ENCODE peak calls at places on chromosomes 2 and 18, in seven cellular contexts. One of them, this sample, is unnamed.

GRCh38 chr2:227884511-227884947 is 13.1 kb downstream of the DAW1 start:
- DNase-seq in GM10248: peak; percentile 76
- DNase-seq in breast epithelium: peak; percentile 62
- DNase-seq in heart right ventricle: peak; percentile 62
- DNase-seq in fibroblast of lung: peak; percentile 72
- DNase-seq in suprapubic skin: no peak
- DNase-seq in tibial artery: peak; percentile 68
- DNase-seq in this sample: peak; percentile 77

GRCh38 chr2:105786231-105787230 is 41.8 kb downstream of the NCK2 start:
- DNase-seq in breast epithelium: no peak
- DNase-seq in heart right ventricle: no peak
- DNase-seq in fibroblast of lung: no peak
- DNase-seq in suprapubic skin: no peak
- DNase-seq in GM10248: no peak
- DNase-seq in tibial artery: no peak
- DNase-seq in this sample: no peak

GRCh38 chr18:44321868-44322590 is 358.7 kb upstream of the SETBP1 start:
- DNase-seq in heart right ventricle: no peak
- DNase-seq in breast epithelium: no peak
- DNase-seq in tibial artery: no peak
- DNase-seq in fibroblast of lung: no peak
- DNase-seq in suprapubic skin: no peak
- DNase-seq in GM10248: no peak
- DNase-seq in this sample: no peak

GRCh38 chr2:230312638-230313037 is 14.4 kb upstream of the SP140L start:
- DNase-seq in heart right ventricle: no peak
- DNase-seq in GM10248: no peak
- DNase-seq in tibial artery: no peak
- DNase-seq in fibroblast of lung: no peak
- DNase-seq in suprapubic skin: no peak
- DNase-seq in breast epithelium: no peak
- DNase-seq in this sample: no peak

GRCh38 chr2:233976690-233977294 is 59.6 kb downstream of the TRPM8 start:
- DNase-seq in GM10248: peak; percentile 32
- DNase-seq in fibroblast of lung: peak; percentile 87
- DNase-seq in tibial artery: no peak
- DNase-seq in suprapubic skin: no peak
- DNase-seq in breast epithelium: no peak
- DNase-seq in heart right ventricle: no peak
- DNase-seq in this sample: peak; percentile 49

GRCh38 chr2:239916205-239917127 is 108.7 kb downstream of the NDUFA10 start:
- DNase-seq in tibial artery: no peak
- DNase-seq in GM10248: no peak
- DNase-seq in fibroblast of lung: no peak
- DNase-seq in suprapubic skin: peak; percentile 43
- DNase-seq in heart right ventricle: no peak
- DNase-seq in breast epithelium: no peak
- DNase-seq in this sample: no peak

GRCh38 chr2:20012282-20013060 is at the start of gene MATN3:
- DNase-seq in tibial artery: no peak
- DNase-seq in GM10248: peak; percentile 45
- DNase-seq in fibroblast of lung: peak; percentile 20
- DNase-seq in heart right ventricle: peak; percentile 49
- DNase-seq in breast epithelium: peak; percentile 52
- DNase-seq in suprapubic skin: peak; percentile 64
- DNase-seq in this sample: peak; percentile 64

GRCh38 chr18:58388736-58389135 is 240.2 kb downstream of the ALPK2 start:
- DNase-seq in tibial artery: no peak
- DNase-seq in heart right ventricle: no peak
- DNase-seq in suprapubic skin: no peak
- DNase-seq in breast epithelium: no peak
- DNase-seq in fibroblast of lung: no peak
- DNase-seq in GM10248: no peak
- DNase-seq in this sample: no peak

GRCh38 chr2:38731684-38732221 is 19.4 kb downstream of the SRSF7 start:
- DNase-seq in tibial artery: peak; percentile 19
- DNase-seq in GM10248: no peak
- DNase-seq in suprapubic skin: peak; percentile 33
- DNase-seq in breast epithelium: no peak
- DNase-seq in fibroblast of lung: no peak
- DNase-seq in heart right ventricle: no peak
- DNase-seq in this sample: no peak

GRCh38 chr2:173347305-173348168 is 7.1 kb upstream of the CDCA7 start:
- DNase-seq in fibroblast of lung: no peak
- DNase-seq in tibial artery: no peak
- DNase-seq in heart right ventricle: no peak
- DNase-seq in GM10248: no peak
- DNase-seq in breast epithelium: no peak
- DNase-seq in suprapubic skin: no peak
- DNase-seq in this sample: peak; percentile 29

GRCh38 chr2:210663574-210663973 is 107.2 kb downstream of the CPS1 start:
- DNase-seq in tibial artery: no peak
- DNase-seq in suprapubic skin: no peak
- DNase-seq in breast epithelium: no peak
- DNase-seq in fibroblast of lung: peak; percentile 22
- DNase-seq in GM10248: no peak
- DNase-seq in heart right ventricle: no peak
- DNase-seq in this sample: no peak

GRCh38 chr2:43057742-43058706 is 168.4 kb downstream of the ZFP36L2 start:
- DNase-seq in fibroblast of lung: no peak
- DNase-seq in heart right ventricle: no peak
- DNase-seq in tibial artery: no peak
- DNase-seq in breast epithelium: no peak
- DNase-seq in suprapubic skin: peak; percentile 44
- DNase-seq in GM10248: no peak
- DNase-seq in this sample: no peak

GRCh38 chr2:191245869-191246531 is 796 bp downstream of the MYO1B start:
- DNase-seq in fibroblast of lung: peak; percentile 67
- DNase-seq in suprapubic skin: peak; percentile 84
- DNase-seq in tibial artery: peak; percentile 41
- DNase-seq in heart right ventricle: peak; percentile 69
- DNase-seq in GM10248: peak; percentile 23
- DNase-seq in breast epithelium: peak; percentile 59
- DNase-seq in this sample: peak; percentile 17

GRCh38 chr2:9488583-9489547 is 14.5 kb downstream of the IAH1 start:
- DNase-seq in tibial artery: no peak
- DNase-seq in GM10248: no peak
- DNase-seq in heart right ventricle: no peak
- DNase-seq in fibroblast of lung: peak; percentile 26
- DNase-seq in breast epithelium: no peak
- DNase-seq in suprapubic skin: no peak
- DNase-seq in this sample: no peak

GRCh38 chr2:120596990-120597594 is 138.6 kb upstream of the GLI2 start:
- DNase-seq in tibial artery: peak; percentile 87
- DNase-seq in fibroblast of lung: peak; percentile 90
- DNase-seq in suprapubic skin: peak; percentile 90
- DNase-seq in heart right ventricle: peak; percentile 41
- DNase-seq in GM10248: no peak
- DNase-seq in breast epithelium: no peak
- DNase-seq in this sample: no peak

GRCh38 chr2:120520929-120521912 is 175.3 kb downstream of the INHBB start:
- DNase-seq in fibroblast of lung: peak; percentile 43
- DNase-seq in breast epithelium: peak; percentile 74
- DNase-seq in GM10248: peak; percentile 41
- DNase-seq in heart right ventricle: no peak
- DNase-seq in tibial artery: no peak
- DNase-seq in suprapubic skin: no peak
- DNase-seq in this sample: peak; percentile 37

GRCh38 chr2:189179607-189179979 is at the start of gene COL5A2:
- DNase-seq in heart right ventricle: no peak
- DNase-seq in fibroblast of lung: peak; percentile 95
- DNase-seq in breast epithelium: no peak
- DNase-seq in GM10248: no peak
- DNase-seq in suprapubic skin: peak; percentile 60
- DNase-seq in tibial artery: peak; percentile 66
- DNase-seq in this sample: no peak

DNA sequence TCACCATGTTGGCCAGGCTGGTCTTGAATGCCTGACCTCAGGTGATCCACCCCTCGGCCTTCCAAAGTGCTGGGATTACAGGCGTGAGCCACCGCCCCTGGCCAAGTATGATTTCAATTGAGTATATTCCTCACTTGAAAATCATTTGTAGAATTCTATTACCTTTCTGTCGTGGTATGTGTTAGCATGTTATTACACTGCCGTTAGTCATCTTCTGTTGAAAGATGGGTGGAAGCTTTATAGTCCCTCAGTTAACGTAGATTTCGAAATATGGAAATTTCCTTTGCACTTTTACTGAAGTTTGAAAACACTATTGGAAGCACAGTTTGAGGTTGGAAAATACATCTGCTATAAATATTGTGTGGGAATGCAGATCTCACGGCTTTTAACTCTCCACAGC is 14.7 kb downstream of the NIFK start:
- DNase-seq in heart right ventricle: no peak
- DNase-seq in breast epithelium: no peak
- DNase-seq in suprapubic skin: no peak
- DNase-seq in GM10248: no peak
- DNase-seq in tibial artery: no peak
- DNase-seq in fibroblast of lung: peak; percentile 78
- DNase-seq in this sample: no peak
- TF ChIP-seq CTCF in heart right ventricle: no peak
- TF ChIP-seq CTCF in breast epithelium: no peak
- TF ChIP-seq CTCF in suprapubic skin: no peak
- TF ChIP-seq CTCF in GM10248: no peak
- TF ChIP-seq CTCF in tibial artery: no peak
- TF ChIP-seq CTCF in fibroblast of lung: no peak
- TF ChIP-seq CTCF in this sample: no peak

GRCh38 chr2:207710814-207711740 is at the start of gene CCNYL1:
- DNase-seq in GM10248: peak; percentile 100
- DNase-seq in fibroblast of lung: peak; percentile 99
- DNase-seq in suprapubic skin: peak; percentile 99
- DNase-seq in tibial artery: peak; percentile 98
- DNase-seq in breast epithelium: peak; percentile 99
- DNase-seq in heart right ventricle: peak; percentile 99
- DNase-seq in this sample: peak; percentile 99
- TF ChIP-seq CTCF in GM10248: no peak
- TF ChIP-seq CTCF in fibroblast of lung: peak; percentile 11
- TF ChIP-seq CTCF in suprapubic skin: peak; percentile 50
- TF ChIP-seq CTCF in tibial artery: peak; percentile 54
- TF ChIP-seq CTCF in breast epithelium: peak; percentile 54
- TF ChIP-seq CTCF in heart right ventricle: peak; percentile 49
- TF ChIP-seq CTCF in this sample: no peak

GRCh38 chr18:78074400-78075020 is 824.9 kb downstream of the GALR1 start:
- DNase-seq in suprapubic skin: no peak
- DNase-seq in heart right ventricle: no peak
- DNase-seq in fibroblast of lung: no peak
- DNase-seq in tibial artery: no peak
- DNase-seq in GM10248: no peak
- DNase-seq in breast epithelium: no peak
- DNase-seq in this sample: no peak
- TF ChIP-seq CTCF in suprapubic skin: no peak
- TF ChIP-seq CTCF in heart right ventricle: peak; percentile 10
- TF ChIP-seq CTCF in fibroblast of lung: no peak
- TF ChIP-seq CTCF in tibial artery: no peak
- TF ChIP-seq CTCF in GM10248: no peak
- TF ChIP-seq CTCF in breast epithelium: no peak
- TF ChIP-seq CTCF in this sample: no peak

GRCh38 chr2:14387332-14387731 is 245.2 kb upstream of the LRATD1 start:
- DNase-seq in tibial artery: no peak
- DNase-seq in suprapubic skin: no peak
- DNase-seq in breast epithelium: no peak
- DNase-seq in fibroblast of lung: no peak
- DNase-seq in GM10248: no peak
- DNase-seq in heart right ventricle: no peak
- DNase-seq in this sample: no peak

GRCh38 chr2:14388724-14389123 is 243.8 kb upstream of the LRATD1 start:
- DNase-seq in fibroblast of lung: no peak
- DNase-seq in heart right ventricle: no peak
- DNase-seq in tibial artery: no peak
- DNase-seq in suprapubic skin: no peak
- DNase-seq in breast epithelium: no peak
- DNase-seq in GM10248: no peak
- DNase-seq in this sample: no peak

GRCh38 chr2:14385043-14385442 is 247.5 kb upstream of the LRATD1 start:
- DNase-seq in tibial artery: no peak
- DNase-seq in GM10248: no peak
- DNase-seq in fibroblast of lung: no peak
- DNase-seq in suprapubic skin: no peak
- DNase-seq in breast epithelium: no peak
- DNase-seq in heart right ventricle: no peak
- DNase-seq in this sample: no peak
- TF ChIP-seq CTCF in tibial artery: no peak
- TF ChIP-seq CTCF in GM10248: no peak
- TF ChIP-seq CTCF in fibroblast of lung: no peak
- TF ChIP-seq CTCF in suprapubic skin: no peak
- TF ChIP-seq CTCF in breast epithelium: no peak
- TF ChIP-seq CTCF in heart right ventricle: no peak
- TF ChIP-seq CTCF in this sample: no peak

GRCh38 chr2:28169492-28169891 is 223.2 kb upstream of the FOSL2 start:
- DNase-seq in breast epithelium: no peak
- DNase-seq in fibroblast of lung: no peak
- DNase-seq in heart right ventricle: no peak
- DNase-seq in suprapubic skin: no peak
- DNase-seq in tibial artery: no peak
- DNase-seq in GM10248: no peak
- DNase-seq in this sample: no peak

GRCh38 chr2:28172114-28172898 is 220.4 kb upstream of the FOSL2 start:
- DNase-seq in breast epithelium: no peak
- DNase-seq in tibial artery: no peak
- DNase-seq in suprapubic skin: no peak
- DNase-seq in heart right ventricle: no peak
- DNase-seq in GM10248: no peak
- DNase-seq in fibroblast of lung: peak; percentile 61
- DNase-seq in this sample: no peak

GRCh38 chr2:28165087-28165652 is 227.5 kb upstream of the FOSL2 start:
- DNase-seq in heart right ventricle: no peak
- DNase-seq in breast epithelium: no peak
- DNase-seq in GM10248: no peak
- DNase-seq in tibial artery: no peak
- DNase-seq in fibroblast of lung: peak; percentile 15
- DNase-seq in suprapubic skin: no peak
- DNase-seq in this sample: no peak

GRCh38 chr2:28166956-28167355 is 225.7 kb upstream of the FOSL2 start:
- DNase-seq in suprapubic skin: no peak
- DNase-seq in GM10248: no peak
- DNase-seq in fibroblast of lung: peak; percentile 31
- DNase-seq in heart right ventricle: no peak
- DNase-seq in breast epithelium: no peak
- DNase-seq in tibial artery: no peak
- DNase-seq in this sample: no peak

DNA sequence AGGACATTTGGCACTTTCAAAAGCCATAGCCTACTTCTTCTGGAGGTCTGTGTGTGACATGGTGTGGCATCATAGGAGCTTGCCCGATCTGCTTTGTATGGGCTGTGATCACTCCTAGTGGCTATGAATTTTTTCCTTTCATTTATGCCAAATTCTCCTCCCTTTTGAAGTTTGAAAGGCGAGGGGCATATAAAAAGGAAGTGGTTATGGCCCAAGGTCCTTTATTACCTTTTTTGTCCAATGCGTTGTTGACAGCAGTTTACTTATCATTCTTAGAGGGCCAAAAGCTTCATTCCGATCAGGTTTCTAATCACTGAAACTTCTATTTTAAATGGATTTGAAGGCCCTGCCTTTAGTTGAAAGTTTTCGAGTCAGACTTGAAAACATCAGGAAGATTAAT is 224.3 kb upstream of the FOSL2 start:
- DNase-seq in suprapubic skin: no peak
- DNase-seq in breast epithelium: no peak
- DNase-seq in fibroblast of lung: no peak
- DNase-seq in GM10248: no peak
- DNase-seq in tibial artery: no peak
- DNase-seq in heart right ventricle: no peak
- DNase-seq in this sample: no peak
- TF ChIP-seq CTCF in suprapubic skin: no peak
- TF ChIP-seq CTCF in breast epithelium: no peak
- TF ChIP-seq CTCF in fibroblast of lung: no peak
- TF ChIP-seq CTCF in GM10248: no peak
- TF ChIP-seq CTCF in tibial artery: no peak
- TF ChIP-seq CTCF in heart right ventricle: no peak
- TF ChIP-seq CTCF in this sample: no peak

This sample was measured in GM20000.